ENCODE peak calls at places on chromosomes 16 and 17, in ten cellular contexts. Z is sigmoid colon, U is SK-N-SH, B is ovary, I is HepG2, K is transverse colon, W is tibial nerve, H is K562, E is GM12878, F is esophagus muscularis mucosa. V is an unnamed sample.

GRCh38 chr16:19128454-19129210 is 14.9 kb downstream of the ITPRIPL2 start:
- DNase-seq in Z (no peak), U (no peak), B (no peak), I (no peak), K (no peak), W (no peak), H (no peak), E (no peak), F (no peak), V (no peak)

GRCh38 chr16:75011634-75012307 is 12.9 kb downstream of the ZNRF1 start:
- DNase-seq in Z (no peak), U (no peak), B (peak; percentile 62), I (no peak), K (no peak), W (no peak), H (no peak), E (peak; percentile 92), F (no peak), V (no peak)

GRCh38 chr16:31868701-31869167 is 4.9 kb upstream of the ZNF267 start:
- DNase-seq in Z (peak; percentile 85), U (peak; percentile 65), B (peak; percentile 87), I (peak; percentile 76), K (peak; percentile 87), W (peak; percentile 90), H (peak; percentile 66), E (no peak), F (peak; percentile 96), V (peak; percentile 89)

GRCh38 chr17:9729034-9729650 is 62.2 kb downstream of the DHRS7C start:
- DNase-seq in Z (no peak), U (peak; percentile 63), B (no peak), I (peak; percentile 47), K (no peak), W (no peak), H (peak; percentile 42), E (peak; percentile 8), F (no peak), V (no peak)

GRCh38 chr16:3129137-3130131 is 5.4 kb upstream of the ZNF213 start:
- DNase-seq in Z (peak; percentile 86), U (peak; percentile 65), B (peak; percentile 69), I (peak; percentile 82), K (peak; percentile 74), W (peak; percentile 35), H (no peak), E (no peak), F (peak; percentile 94), V (peak; percentile 73)

GRCh38 chr17:386145-386876 is 33.7 kb upstream of the RPH3AL start:
- DNase-seq in Z (peak; percentile 83), U (peak; percentile 97), B (peak; percentile 83), I (peak; percentile 47), K (peak; percentile 87), W (peak; percentile 66), H (peak; percentile 91), E (no peak), F (no peak), V (peak; percentile 87)

GRCh38 chr17:17561408-17562144 is 29.9 kb downstream of the PEMT start:
- DNase-seq in Z (no peak), U (no peak), B (no peak), I (no peak), K (peak; percentile 33), W (no peak), H (no peak), E (no peak), F (no peak), V (peak; percentile 96)

GRCh38 chr17:33816842-33817241 is 438.2 kb upstream of the CCL2 start:
- DNase-seq in Z (no peak), U (no peak), B (no peak), I (no peak), K (no peak), W (no peak), H (no peak), E (no peak), F (no peak), V (no peak)

GRCh38 chr16:14015948-14016347 is 55.2 kb upstream of the MRTFB start:
- DNase-seq in Z (peak; percentile 73), U (no peak), B (no peak), I (no peak), K (no peak), W (no peak), H (no peak), E (no peak), F (no peak), V (no peak)

GRCh38 chr17:82444941-82445521 is 5.5 kb downstream of the CYBC1 start:
- DNase-seq in Z (no peak), U (peak; percentile 41), B (no peak), I (no peak), K (no peak), W (no peak), H (no peak), E (no peak), F (no peak), V (peak; percentile 62)

GRCh38 chr17:41338961-41339485 is 11.6 kb downstream of the KRT33A start:
- DNase-seq in Z (no peak), U (no peak), B (no peak), I (no peak), K (no peak), W (no peak), H (no peak), E (peak; percentile 89), F (peak; percentile 84), V (no peak)

GRCh38 chr16:11439216-11439615 is 94.0 kb downstream of the RMI2 start:
- DNase-seq in Z (no peak), U (no peak), B (no peak), I (no peak), K (no peak), W (no peak), H (no peak), E (no peak), F (no peak), V (no peak)

GRCh38 chr17:14297161-14297851 is 3.6 kb upstream of the HS3ST3B1 start:
- DNase-seq in Z (no peak), U (peak; percentile 50), B (no peak), I (peak; percentile 48), K (no peak), W (no peak), H (no peak), E (no peak), F (peak; percentile 87), V (peak; percentile 38)

DNA sequence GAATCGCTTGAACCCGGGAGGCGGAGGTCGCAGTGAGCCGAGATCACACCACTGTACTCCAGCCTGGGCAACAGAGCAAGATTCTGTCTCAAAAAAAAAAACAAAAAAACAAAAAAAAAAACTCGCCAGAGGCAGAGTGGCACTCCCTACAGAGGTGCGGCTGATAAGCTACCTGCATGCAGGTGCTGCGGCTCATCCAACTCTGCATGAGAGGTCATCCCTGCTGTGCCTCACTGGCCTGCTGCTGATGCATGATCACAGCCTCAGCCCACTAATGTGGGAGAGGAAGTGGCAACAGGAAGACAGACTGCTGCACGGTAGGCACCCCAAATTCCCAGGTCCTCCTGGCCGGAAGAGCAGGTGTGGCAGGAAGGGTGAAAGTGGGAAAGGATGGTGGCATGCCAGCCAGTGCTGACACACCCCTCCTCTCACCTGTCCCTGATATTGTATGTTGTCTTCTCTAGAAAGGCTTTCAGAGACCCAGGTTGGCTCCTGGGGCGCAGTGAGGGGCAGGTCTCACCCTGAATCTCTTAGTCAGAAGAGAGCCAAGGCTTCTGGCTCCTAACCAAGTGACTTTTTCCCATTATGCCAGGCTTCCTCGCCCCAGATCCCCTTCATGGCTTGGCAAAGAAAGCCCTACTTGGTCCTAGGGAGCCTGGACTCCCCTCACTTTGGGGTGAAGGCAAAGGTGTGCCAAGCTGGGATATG is 11.8 kb downstream of the NXPH3 start:
- DNase-seq in Z (peak; percentile 50), U (no peak), B (no peak), I (no peak), K (no peak), W (no peak), H (no peak), E (no peak), F (no peak), V (no peak)
- H3K4me3 ChIP-seq in Z (no peak overlapping the region), U (no peak overlapping the region), B (no peak overlapping the region), I (no peak overlapping the region), K (no peak overlapping the region), W (no peak overlapping the region), H (no peak overlapping the region), E (no peak overlapping the region), F (no peak overlapping the region), V (no peak overlapping the region)

GRCh38 chr17:77571562-77571981 is 386.9 kb upstream of the TNRC6C start:
- DNase-seq in Z (no peak), U (peak; percentile 61), B (no peak), I (no peak), K (no peak), W (no peak), H (peak; percentile 34), E (no peak), F (no peak), V (peak; percentile 32)
- TF ChIP-seq EP300 in Z (no peak), U (no peak), B (no peak), I (no peak), K (no peak), W (no peak), H (peak; percentile 50), E (no peak), F (no peak), V (no peak)

DNA sequence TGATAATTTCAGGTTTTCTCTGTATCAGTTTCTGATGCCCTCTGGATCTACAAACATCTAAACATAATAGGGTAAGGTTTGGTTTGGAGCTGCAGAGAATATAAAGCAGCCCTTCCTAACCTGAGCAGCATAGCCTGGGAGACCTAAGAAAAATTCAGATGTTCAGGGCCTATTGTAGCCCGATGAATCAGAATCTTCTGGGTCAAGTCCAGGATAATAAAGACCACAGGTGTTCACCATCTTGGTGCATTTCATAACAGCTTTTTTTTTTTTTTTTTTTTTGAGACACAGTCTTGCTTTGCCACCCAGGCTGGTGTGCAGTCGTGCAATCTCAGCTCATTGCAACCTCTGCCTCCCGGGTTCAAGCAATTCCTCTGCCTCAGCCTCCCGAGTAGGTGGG is 19.7 kb upstream of the ARHGAP17 start:
- DNase-seq in Z (no peak), U (no peak), B (no peak), I (no peak), K (no peak), W (no peak), H (no peak), E (no peak), F (no peak), V (no peak)
- H3K4me3 ChIP-seq in Z (no peak overlapping the region), U (no peak overlapping the region), B (no peak overlapping the region), I (no peak overlapping the region), K (no peak overlapping the region), W (no peak overlapping the region), H (no peak overlapping the region), E (no peak overlapping the region), F (no peak overlapping the region), V (no peak overlapping the region)

GRCh38 chr17:44549736-44550135 is 7.5 kb upstream of the FZD2 start:
- DNase-seq in Z (no peak), U (no peak), B (no peak), I (no peak), K (no peak), W (no peak), H (no peak), E (no peak), F (no peak), V (no peak)

GRCh38 chr17:44543905-44544523 is 13.3 kb upstream of the FZD2 start:
- DNase-seq in Z (no peak), U (no peak), B (no peak), I (no peak), K (no peak), W (no peak), H (peak; percentile 45), E (no peak), F (no peak), V (no peak)

GRCh38 chr17:44547625-44548297 is 9.5 kb upstream of the FZD2 start:
- DNase-seq in Z (no peak), U (no peak), B (no peak), I (no peak), K (peak; percentile 20), W (no peak), H (no peak), E (no peak), F (no peak), V (no peak)

GRCh38 chr17:44548714-44549230 is 8.5 kb upstream of the FZD2 start:
- DNase-seq in Z (no peak), U (no peak), B (no peak), I (no peak), K (no peak), W (no peak), H (no peak), E (no peak), F (no peak), V (no peak)

GRCh38 chr17:44546711-44547606 is 10.3 kb upstream of the FZD2 start:
- DNase-seq in Z (no peak), U (no peak), B (no peak), I (no peak), K (no peak), W (no peak), H (peak; percentile 65), E (no peak), F (no peak), V (no peak)
- TF ChIP-seq EP300 in Z (no peak), U (peak; percentile 19), B (no peak), I (no peak), K (no peak), W (no peak), H (no peak), E (no peak), F (no peak), V (no peak)